ENCODE peak calls at places on chromosomes 7 and 10, in four cellular contexts. Y is H1, T is GM12878, D is HepG2. Q is an unnamed sample.

GRCh38 chr10:102231357-102232318 is 5.5 kb downstream of the ELOVL3 start:
- DNase-seq in Y (peak; percentile 94), T (no peak), D (peak; percentile 38), Q (peak; percentile 85)

GRCh38 chr7:71683382-71683781 is 551.4 kb downstream of the GALNT17 start:
- DNase-seq in T (no peak), D (no peak), Y (no peak), Q (no peak)

GRCh38 chr7:32490127-32490796 is at the start of gene LSM5:
- DNase-seq in Y (peak; percentile 84), T (peak; percentile 80), D (peak; percentile 89), Q (peak; percentile 84)

GRCh38 chr10:101952196-101952595 is 103.8 kb downstream of the ARMH3 start:
- DNase-seq in D (no peak), T (no peak), Y (no peak), Q (no peak)

GRCh38 chr10:108327706-108328105 is 1163.2 kb upstream of the SORCS1 start:
- DNase-seq in D (no peak), T (no peak), Y (no peak), Q (no peak)

GRCh38 chr7:149071641-149072437 is 18.7 kb downstream of the ZNF786 start:
- DNase-seq in Y (peak; percentile 91), D (no peak), T (no peak), Q (peak; percentile 61)

GRCh38 chr10:88832376-88832775 is 19.3 kb downstream of the ANKRD22 start:
- DNase-seq in T (no peak), D (no peak), Y (no peak), Q (no peak)

GRCh38 chr7:139043823-139044812 is 8.3 kb upstream of the ZC3HAV1L start:
- DNase-seq in D (peak; percentile 16), Y (no peak), T (no peak), Q (no peak)

GRCh38 chr10:120574986-120575385 is 118.0 kb downstream of the PLPP4 start:
- DNase-seq in Y (no peak), T (no peak), D (no peak), Q (no peak)

GRCh38 chr10:114395361-114396022 is 8.8 kb downstream of the AFAP1L2 start:
- DNase-seq in D (no peak), T (no peak), Y (no peak), Q (no peak)

GRCh38 chr7:84857336-84857735 is 329.5 kb downstream of the SEMA3D start:
- DNase-seq in T (no peak), D (no peak), Y (no peak), Q (no peak)

GRCh38 chr10:69179089-69179742 is 818 bp upstream of the SUPV3L1 start:
- DNase-seq in T (no peak), Y (peak; percentile 47), D (no peak), Q (peak; percentile 57)

GRCh38 chr7:55280031-55280454 is 85.1 kb upstream of the LANCL2 start:
- DNase-seq in T (no peak), Y (peak; percentile 81), D (peak; percentile 55), Q (peak; percentile 81)

GRCh38 chr10:126042354-126042753 is 146.0 kb downstream of the FANK1 start:
- DNase-seq in D (no peak), T (no peak), Y (no peak), Q (no peak)

GRCh38 chr7:156470399-156471320 is 169.9 kb upstream of the RNF32 start:
- DNase-seq in T (no peak), Y (no peak), D (no peak), Q (no peak)

GRCh38 chr7:44671069-44671468 is 64.6 kb downstream of the OGDH start:
- DNase-seq in D (no peak), T (no peak), Y (no peak), Q (no peak)

GRCh38 chr10:427746-428519 is 261.5 kb downstream of the DIP2C start:
- DNase-seq in D (no peak), T (no peak), Y (no peak), Q (no peak)

GRCh38 chr10:92969151-92969550 is 91.4 kb upstream of the CYP26C1 start:
- DNase-seq in D (no peak), T (no peak), Y (no peak), Q (no peak)

GRCh38 chr10:92970301-92971070 is 90.1 kb upstream of the CYP26C1 start:
- DNase-seq in D (no peak), T (no peak), Y (no peak), Q (no peak)

DNA sequence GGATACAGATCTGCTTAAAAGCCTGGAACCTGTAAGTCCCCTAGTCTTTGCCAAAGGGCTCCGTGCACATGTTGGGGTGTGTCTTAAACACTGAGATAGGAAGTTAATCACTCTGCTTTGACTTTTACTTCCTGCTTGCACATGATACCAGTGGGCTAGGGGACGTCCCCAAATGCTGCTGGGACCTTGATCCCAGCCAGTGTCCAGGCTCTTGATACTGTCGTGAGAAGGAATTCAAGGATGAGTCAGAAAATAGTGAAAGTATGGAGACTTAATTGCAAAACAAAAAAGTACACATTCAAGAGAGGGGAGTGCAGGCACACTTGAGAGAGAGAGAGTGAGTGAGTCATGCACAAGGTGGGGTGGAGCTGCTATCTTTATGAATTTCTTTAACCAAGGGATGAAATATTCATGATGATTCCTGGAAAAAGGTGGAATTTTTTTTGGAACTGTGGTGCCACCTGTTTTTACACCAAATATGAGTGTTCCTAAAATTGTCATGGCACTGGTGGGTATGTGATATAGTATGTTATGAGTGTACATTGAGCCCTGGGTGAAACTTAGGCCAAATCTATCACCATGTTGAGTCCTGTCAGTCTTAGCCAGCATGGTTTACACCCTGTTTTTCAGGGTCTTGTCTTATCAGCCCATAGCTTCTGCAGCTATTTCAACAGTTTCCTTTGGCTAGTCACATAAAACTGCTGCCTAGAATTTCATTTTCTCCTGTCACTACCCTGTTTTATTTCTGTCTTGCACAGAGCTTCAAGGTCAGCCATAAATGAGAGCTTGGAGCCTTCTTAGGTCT is 88.3 kb upstream of the CYP26C1 start:
- DNase-seq in T (no peak), D (peak; percentile 80), Y (no peak), Q (no peak)
- TF ChIP-seq RFX5 in T (no peak), D (no peak), Y (no peak), Q (no peak)

GRCh38 chr7:130971297-130971696 is 237.3 kb upstream of the KLF14 start:
- DNase-seq in Y (no peak), T (no peak), D (no peak), Q (no peak)
- TF ChIP-seq TCF12 in Y (no peak), T (no peak), D (no peak), Q (no peak)

GRCh38 chr10:34216348-34216908 is 598.7 kb downstream of the PARD3 start:
- DNase-seq in T (no peak), Y (no peak), D (peak; percentile 76), Q (peak; percentile 62)

GRCh38 chr10:34217524-34217923 is 597.6 kb downstream of the PARD3 start:
- DNase-seq in Y (no peak), D (no peak), T (no peak), Q (no peak)

GRCh38 chr10:34222359-34222758 is 592.7 kb downstream of the PARD3 start:
- DNase-seq in T (no peak), Y (no peak), D (no peak), Q (no peak)

GRCh38 chr10:34223658-34224057 is 591.4 kb downstream of the PARD3 start:
- DNase-seq in T (no peak), Y (no peak), D (no peak), Q (no peak)

GRCh38 chr10:34219860-34220518 is 595.1 kb downstream of the PARD3 start:
- DNase-seq in Y (no peak), D (no peak), T (no peak), Q (no peak)
- TF ChIP-seq MAX in Y (no peak), D (no peak), T (no peak), Q (no peak)

GRCh38 chr7:107166702-107167426 is 1.9 kb upstream of the HBP1 start:
- DNase-seq in Y (no peak), D (no peak), T (no peak), Q (no peak)

GRCh38 chr7:107168233-107169119 is at the start of gene HBP1:
- DNase-seq in Y (peak; percentile 98), D (peak; percentile 100), T (peak; percentile 100), Q (peak; percentile 95)

GRCh38 chr7:107169120-107170050 is 582 bp downstream of the HBP1 start:
- DNase-seq in D (peak; percentile 95), Y (peak; percentile 94), T (peak; percentile 83), Q (peak; percentile 94)

GRCh38 chr7:107165341-107165740 is 3.5 kb upstream of the HBP1 start:
- DNase-seq in T (no peak), D (no peak), Y (no peak), Q (no peak)

GRCh38 chr7:107167483-107168232 is 1.1 kb upstream of the HBP1 start:
- DNase-seq in Y (no peak), T (no peak), D (peak; percentile 74), Q (peak; percentile 52)
- TF ChIP-seq RFX5 in Y (no peak), T (no peak), D (no peak), Q (peak; percentile 37)

DNA sequence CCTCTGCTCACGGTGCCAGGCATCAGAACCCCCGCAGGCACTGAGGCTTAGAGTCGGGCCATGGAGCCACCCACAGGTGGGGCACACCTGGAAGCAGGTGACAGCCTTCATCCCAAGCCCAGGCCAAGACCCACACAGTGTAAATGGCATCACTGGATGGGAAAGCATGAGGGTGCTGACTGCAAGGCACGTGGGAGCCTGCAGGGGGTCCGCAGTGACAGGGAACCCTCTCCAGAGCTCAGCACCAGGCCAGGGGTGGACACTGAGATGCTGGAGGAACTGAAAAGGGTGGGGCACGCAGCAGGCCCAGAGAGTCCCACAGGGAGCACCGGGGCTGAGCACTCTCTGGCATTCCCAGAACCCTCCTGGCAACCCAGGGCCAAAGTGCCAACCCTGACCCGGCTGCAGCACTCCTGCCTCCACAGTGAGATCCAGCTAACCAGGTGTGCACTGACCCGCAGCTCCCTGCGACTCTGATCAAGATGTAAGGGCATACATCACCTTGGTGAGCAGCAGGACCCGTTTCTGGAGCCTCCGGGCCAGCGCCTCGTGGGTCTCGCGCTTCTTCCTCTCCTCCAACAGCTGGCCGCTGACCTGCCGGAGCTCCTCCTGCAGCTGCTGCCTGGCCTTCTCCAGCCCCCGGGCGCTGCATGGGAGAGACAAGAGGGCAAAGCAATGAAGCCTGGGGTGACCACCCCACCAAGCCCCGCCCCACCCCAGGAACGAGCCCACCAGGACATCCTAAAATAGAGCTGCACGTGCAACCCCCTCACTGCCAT is 163.9 kb downstream of the MAD1L1 start:
- DNase-seq in Y (no peak), T (no peak), D (no peak), Q (peak; percentile 72)
- TF ChIP-seq TCF12 in Y (no peak), T (no peak), D (no peak), Q (no peak)

Q was measured in SK-N-SH.